ENCODE peak calls at places on chromosomes 2 and 18, in eight cellular contexts. N is aorta, L is MM.1S, P is GM23248, C is esophagus muscularis mucosa, H is Peyer's patch, I is heart left ventricle, T is left lung. S is an unnamed sample.

GRCh38 chr2:43448011-43448821 is 147.6 kb downstream of the THADA start:
- DNase-seq in N (no peak), L (no peak), P (peak; percentile 43), C (no peak), H (no peak), I (no peak), T (no peak), S (no peak)

GRCh38 chr2:168403736-168404135 is 52.3 kb upstream of the CERS6 start:
- DNase-seq in N (no peak), L (no peak), P (no peak), C (no peak), H (no peak), I (no peak), T (no peak), S (no peak)

GRCh38 chr18:48547456-48548403 is 8.9 kb downstream of the CTIF start:
- DNase-seq in N (no peak), L (no peak), P (peak; percentile 96), C (no peak), H (no peak), I (peak; percentile 47), T (no peak), S (no peak)

GRCh38 chr2:62334440-62335058 is 138.6 kb downstream of the B3GNT2 start:
- DNase-seq in N (no peak), L (no peak), P (no peak), C (no peak), H (no peak), I (no peak), T (no peak), S (no peak)

GRCh38 chr18:80246656-80247402 is 485 bp downstream of the PARD6G start:
- DNase-seq in N (no peak), L (no peak), P (peak; percentile 49), C (no peak), H (no peak), I (no peak), T (no peak), S (no peak)

GRCh38 chr2:223860809-223861738 is 23.7 kb upstream of the AP1S3 start:
- DNase-seq in N (no peak), L (no peak), P (peak; percentile 68), C (no peak), H (peak; percentile 72), I (no peak), T (no peak), S (no peak)

GRCh38 chr18:377088-377487 is 109.2 kb upstream of the THOC1 start:
- DNase-seq in N (no peak), L (no peak), P (no peak), C (no peak), H (no peak), I (no peak), T (no peak), S (no peak)

GRCh38 chr18:67310826-67311225 is 205.7 kb downstream of the DSEL start:
- DNase-seq in N (no peak), L (no peak), P (peak; percentile 79), C (no peak), H (no peak), I (no peak), T (no peak), S (no peak)

GRCh38 chr2:232698552-232699091 is 1.5 kb downstream of the GIGYF2 start:
- DNase-seq in N (no peak), L (no peak), P (peak; percentile 18), C (no peak), H (no peak), I (no peak), T (no peak), S (no peak)

GRCh38 chr18:29749699-29750098 is 1292.8 kb downstream of the DSC3 start:
- DNase-seq in N (no peak), L (no peak), P (peak; percentile 87), C (no peak), H (no peak), I (no peak), T (no peak), S (no peak)

GRCh38 chr2:14387332-14387731 is 245.2 kb upstream of the LRATD1 start:
- DNase-seq in N (no peak), L (no peak), P (no peak), C (no peak), H (no peak), I (no peak), T (no peak), S (no peak)

GRCh38 chr2:69770193-69770702 is 28.3 kb downstream of the ANXA4 start:
- DNase-seq in N (peak; percentile 65), L (peak; percentile 19), P (peak; percentile 94), C (no peak), H (peak; percentile 68), I (no peak), T (no peak), S (no peak)

GRCh38 chr2:212254331-212254730 is 284.3 kb downstream of the ERBB4 start:
- DNase-seq in N (no peak), L (no peak), P (no peak), C (no peak), H (no peak), I (no peak), T (no peak), S (no peak)

GRCh38 chr2:240467149-240467642 is 31.7 kb downstream of the GPC1 start:
- DNase-seq in N (no peak), L (no peak), P (no peak), C (no peak), H (no peak), I (peak; percentile 24), T (no peak), S (no peak)

GRCh38 chr18:74288041-74288440 is 3.7 kb downstream of the CYB5A start:
- DNase-seq in N (no peak), L (no peak), P (no peak), C (peak; percentile 60), H (no peak), I (no peak), T (no peak), S (no peak)

GRCh38 chr18:74288730-74289129 is 3.0 kb downstream of the CYB5A start:
- DNase-seq in N (no peak), L (no peak), P (peak; percentile 37), C (peak; percentile 87), H (no peak), I (no peak), T (no peak), S (no peak)

GRCh38 chr18:74284501-74285004 is 7.2 kb downstream of the CYB5A start:
- DNase-seq in N (no peak), L (no peak), P (no peak), C (peak; percentile 84), H (no peak), I (no peak), T (no peak), S (no peak)

GRCh38 chr18:74283646-74284045 is 8.1 kb downstream of the CYB5A start:
- DNase-seq in N (no peak), L (no peak), P (no peak), C (peak; percentile 26), H (no peak), I (no peak), T (no peak), S (no peak)

GRCh38 chr18:74286106-74286856 is 5.5 kb downstream of the CYB5A start:
- DNase-seq in N (no peak), L (no peak), P (peak; percentile 23), C (peak; percentile 60), H (no peak), I (no peak), T (no peak), S (no peak)
- H3K4me1 ChIP-seq in N (no peaks in the 10 kb centered on the region), L (peaks cover 28% of the 10 kb centered on the region), P (peaks cover 27% of the 10 kb centered on the region), C (peaks cover 82% of the 10 kb centered on the region), H (peaks cover 10% of the 10 kb centered on the region), I (peaks cover 76% of the 10 kb centered on the region), T (peaks cover 91% of the 10 kb centered on the region), S (peaks cover 21% of the 10 kb centered on the region)

DNA sequence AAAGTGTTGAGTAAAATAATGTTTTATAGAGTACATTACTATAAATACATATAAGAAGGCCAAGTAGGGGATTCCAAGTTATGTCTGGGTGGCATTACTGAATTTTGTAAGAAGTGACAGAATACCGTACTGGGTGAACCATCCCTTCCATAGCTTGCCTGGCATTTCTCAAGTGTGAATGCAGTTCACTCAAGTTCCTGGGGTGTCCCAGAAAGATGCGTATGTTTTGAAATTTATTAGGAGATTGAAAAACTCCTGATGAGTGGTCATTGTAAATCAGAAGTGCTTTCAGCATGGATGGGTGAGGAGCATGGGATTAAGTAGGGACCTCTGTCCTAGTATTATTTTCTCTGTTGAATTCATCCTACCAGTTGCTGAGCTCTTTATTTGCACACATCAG is 103.2 kb downstream of the VAPA start:
- DNase-seq in N (no peak), L (no peak), P (peak; percentile 24), C (no peak), H (peak; percentile 8), I (no peak), T (no peak), S (no peak)
- H3K27ac ChIP-seq in N (peak overlapping the region; percentile 39), L (no peak overlapping the region), P (peak overlapping the region; percentile 80), C (no peak overlapping the region), H (no peak overlapping the region), I (no peak overlapping the region), T (peak overlapping the region; percentile 42), S (no peak overlapping the region)

DNA sequence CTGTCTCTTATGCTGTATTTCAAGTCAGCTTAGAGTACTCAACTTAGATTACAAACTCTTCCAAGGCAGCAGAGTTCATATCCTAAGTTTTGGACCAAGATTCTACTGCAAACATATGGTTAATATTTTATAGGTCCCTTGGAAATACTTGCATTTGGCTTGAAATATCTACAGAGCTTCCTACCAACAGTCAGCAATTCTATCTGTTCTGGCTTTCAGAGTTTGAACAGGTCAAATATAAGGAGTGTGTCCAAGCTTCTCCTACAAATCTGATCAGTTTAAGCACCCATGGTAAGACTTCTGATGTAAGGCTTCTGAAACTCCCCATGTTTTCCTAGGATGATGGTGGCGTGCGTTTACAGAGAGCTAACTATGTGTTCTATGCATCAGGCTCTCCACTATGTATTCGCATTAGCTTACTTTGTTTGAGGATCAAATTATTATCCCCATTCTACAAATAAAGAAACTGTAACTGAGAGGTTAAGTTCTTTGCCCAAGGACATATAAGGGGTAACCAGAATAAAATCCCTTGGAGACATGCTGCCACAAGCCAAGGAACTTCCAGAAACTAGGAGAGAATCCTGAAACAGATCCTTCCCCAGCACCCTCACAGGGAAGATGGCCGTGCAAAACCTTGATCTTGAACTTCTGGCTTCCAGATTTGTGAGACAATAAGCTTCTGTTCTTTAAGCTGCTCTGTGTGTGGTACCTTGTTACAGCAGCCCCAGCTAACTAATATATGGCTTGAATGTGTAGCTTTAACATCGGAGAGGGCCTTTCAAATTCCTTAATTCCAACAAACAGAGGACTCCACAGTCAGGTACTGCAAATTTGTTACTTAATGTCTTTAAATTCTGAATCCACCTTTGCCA is 55.1 kb downstream of the ATP8B1 start:
- DNase-seq in N (no peak), L (no peak), P (no peak), C (no peak), H (no peak), I (no peak), T (no peak), S (no peak)
- H3K4me1 ChIP-seq in N (peaks cover 24% of the 10 kb centered on the region), L (no peaks in the 10 kb centered on the region), P (peaks cover 30% of the 10 kb centered on the region), C (peaks cover 35% of the 10 kb centered on the region), H (no peaks in the 10 kb centered on the region), I (peaks cover 75% of the 10 kb centered on the region), T (peaks cover 18% of the 10 kb centered on the region), S (no peaks in the 10 kb centered on the region)

DNA sequence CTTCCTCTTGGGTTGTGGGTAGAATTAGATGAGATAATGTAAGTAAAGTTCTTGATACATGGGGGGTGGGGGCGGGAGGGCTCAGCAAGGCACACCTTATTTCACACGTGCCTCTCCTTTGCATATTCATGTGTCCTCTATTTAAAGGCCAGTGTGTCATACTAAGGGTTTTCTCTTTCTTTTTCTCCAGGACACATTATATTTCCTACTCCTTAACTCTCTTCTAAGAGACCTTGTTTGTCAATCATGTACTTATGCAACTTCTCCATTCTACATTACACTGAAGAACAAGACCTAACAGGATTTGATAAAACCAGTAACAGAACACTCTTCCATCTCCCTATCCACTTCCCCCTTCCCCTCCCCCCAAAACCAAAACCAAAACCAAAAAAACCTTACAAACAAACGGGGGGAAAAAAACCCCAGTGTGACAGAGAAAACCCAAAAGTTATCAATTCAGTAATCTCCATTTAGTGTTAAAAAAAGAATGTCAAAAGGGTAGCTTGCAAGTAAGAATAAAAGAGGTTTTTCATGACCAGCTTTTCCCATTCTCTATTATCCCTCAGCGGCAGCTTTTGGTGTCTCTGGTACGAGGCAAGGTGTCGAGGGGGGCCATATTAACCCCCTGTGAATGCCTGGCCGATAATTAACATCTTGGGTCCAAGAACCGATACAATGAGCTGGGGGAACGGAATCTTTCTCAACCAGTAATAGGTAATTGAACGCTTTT is 190.9 kb upstream of the TCF4 start:
- DNase-seq in N (no peak), L (peak; percentile 44), P (peak; percentile 12), C (no peak), H (no peak), I (no peak), T (no peak), S (no peak)
- H3K27ac ChIP-seq in N (no peak overlapping the region), L (no peak overlapping the region), P (no peak overlapping the region), C (peak overlapping the region; percentile 73), H (no peak overlapping the region), I (peak overlapping the region; percentile 94), T (peak overlapping the region; percentile 72), S (no peak overlapping the region)